ENCODE peak calls at places on chromosomes 12 and 14, in five cellular contexts. G is tibial nerve; D is posterior cingulate gyrus; R is activated T-cell treated with anti-CD3 and anti-CD28 coated beads for 1 hour; N is stimulated activated CD4-positive, alpha-beta T cell treated with anti-CD3 and anti-CD28 coated beads, Interleukin-2, amount 100 ng/mL, for 48 hours. U is an unnamed sample.

GRCh38 chr12:3336606-3337311 is 154.2 kb upstream of the PRMT8 start:
- DNase-seq in D (peak), G (peak), N (no peak), R (no peak), U (no peak)

GRCh38 chr12:62260733-62261683 is 804 bp downstream of the USP15 start:
- DNase-seq in N (no peak), R (peak), D (no peak), G (peak), U (peak)

GRCh38 chr14:92553456-92553855 is 39.9 kb downstream of the RIN3 start:
- DNase-seq in N (no peak), R (no peak), G (no peak), D (no peak), U (no peak)

GRCh38 chr14:75283884-75284563 is 5.4 kb downstream of the FOS start:
- DNase-seq in G (peak), D (no peak), R (no peak), N (no peak), U (no peak)

GRCh38 chr14:21525995-21526671 is at the start of gene SALL2:
- DNase-seq in N (peak), D (peak), G (peak), R (peak), U (no peak)

GRCh38 chr12:80622271-80622670 is 85.2 kb upstream of the MYF6 start:
- DNase-seq in D (no peak), R (no peak), G (no peak), N (no peak), U (no peak)

GRCh38 chr14:21923820-21924219 is 250.2 kb upstream of the OR4E1 start:
- DNase-seq in G (no peak), N (no peak), D (no peak), R (peak), U (no peak)

GRCh38 chr12:43696154-43696553 is 62.4 kb downstream of the PUS7L start:
- DNase-seq in R (no peak), G (no peak), D (no peak), N (no peak), U (no peak)

GRCh38 chr12:129305851-129306250 is 452.6 kb downstream of the GLT1D1 start:
- DNase-seq in N (no peak), G (no peak), D (no peak), R (no peak), U (no peak)

GRCh38 chr14:89317051-89317691 is 99.9 kb downstream of the FOXN3 start:
- DNase-seq in D (no peak), R (no peak), N (no peak), G (no peak), U (no peak)

GRCh38 chr14:23568600-23569310 is 1.2 kb upstream of the AP1G2 start:
- DNase-seq in R (no peak), G (no peak), D (no peak), N (no peak), U (no peak)

GRCh38 chr12:88985011-88985410 is 367.3 kb downstream of the DUSP6 start:
- DNase-seq in N (no peak), D (no peak), G (no peak), R (no peak), U (no peak)

GRCh38 chr12:54786081-54786480 is 68.2 kb upstream of the MUCL1 start:
- DNase-seq in G (no peak), D (no peak), N (no peak), R (no peak), U (no peak)